ENCODE peak calls at places on chromosomes 1 and 21, in seven cellular contexts. J is OCI-LY7, Y is Panc1, W is AG04450, I is IMR-90, S is brain microvascular endothelial cell, G is fibroblast of lung. B is an unnamed sample.

GRCh38 chr1:10939654-10940450 is 72.6 kb upstream of the TARDBP start:
- DNase-seq in Y (no peak), S (no peak), W (no peak), G (peak; percentile 27), I (peak; percentile 5), J (peak; percentile 74), B (no peak)

GRCh38 chr1:93140106-93140505 is 40.1 kb downstream of the TMED5 start:
- DNase-seq in Y (no peak), J (no peak), I (peak; percentile 24), S (peak; percentile 9), W (no peak), G (no peak), B (no peak)

GRCh38 chr1:94828251-94828650 is 8.1 kb downstream of the SLC44A3 start:
- DNase-seq in Y (no peak), J (no peak), I (no peak), G (no peak), S (no peak), W (no peak), B (no peak)

GRCh38 chr1:110176299-110176956 is 26.1 kb downstream of the SLC6A17 start:
- DNase-seq in I (no peak), S (no peak), Y (no peak), W (no peak), G (no peak), J (no peak), B (peak; percentile 34)

GRCh38 chr1:2345297-2346075 is 45.9 kb downstream of the MORN1 start:
- DNase-seq in Y (no peak), S (no peak), G (no peak), J (no peak), I (no peak), W (no peak), B (no peak)

GRCh38 chr21:16363563-16363962 is 633.8 kb downstream of the USP25 start:
- DNase-seq in S (no peak), J (no peak), W (no peak), Y (no peak), I (no peak), G (no peak), B (peak; percentile 34)

GRCh38 chr1:31955917-31956736 is 18.0 kb upstream of the PTP4A2 start:
- DNase-seq in J (no peak), Y (no peak), W (peak; percentile 98), S (peak; percentile 100), G (peak; percentile 100), I (peak; percentile 100), B (peak; percentile 69)

GRCh38 chr1:1136547-1137230 is 20.8 kb upstream of the C1orf159 start:
- DNase-seq in S (no peak), W (no peak), I (no peak), G (no peak), J (peak; percentile 54), Y (no peak), B (no peak)

GRCh38 chr1:58249729-58250586 is 296.6 kb downstream of the OMA1 start:
- DNase-seq in Y (no peak), G (peak; percentile 34), J (no peak), S (peak; percentile 38), I (peak; percentile 11), W (no peak), B (peak; percentile 68)

GRCh38 chr1:26044971-26045711 is 777 bp downstream of the SLC30A2 start:
- DNase-seq in W (no peak), S (no peak), I (no peak), J (no peak), G (no peak), Y (no peak), B (no peak)

GRCh38 chr1:179241716-179242115 is 12.2 kb upstream of the ABL2 start:
- DNase-seq in J (no peak), S (no peak), G (no peak), W (no peak), I (no peak), Y (no peak), B (no peak)

GRCh38 chr1:203217668-203218067 is 11.8 kb downstream of the CHIT1 start:
- DNase-seq in S (no peak), J (no peak), Y (no peak), W (no peak), G (no peak), I (no peak), B (no peak)
- H3K27ac ChIP-seq in S (no peak overlapping the region), J (no peak overlapping the region), Y (no peak overlapping the region), W (no peak overlapping the region), G (no peak overlapping the region), I (no peak overlapping the region), B (no peak overlapping the region)

DNA sequence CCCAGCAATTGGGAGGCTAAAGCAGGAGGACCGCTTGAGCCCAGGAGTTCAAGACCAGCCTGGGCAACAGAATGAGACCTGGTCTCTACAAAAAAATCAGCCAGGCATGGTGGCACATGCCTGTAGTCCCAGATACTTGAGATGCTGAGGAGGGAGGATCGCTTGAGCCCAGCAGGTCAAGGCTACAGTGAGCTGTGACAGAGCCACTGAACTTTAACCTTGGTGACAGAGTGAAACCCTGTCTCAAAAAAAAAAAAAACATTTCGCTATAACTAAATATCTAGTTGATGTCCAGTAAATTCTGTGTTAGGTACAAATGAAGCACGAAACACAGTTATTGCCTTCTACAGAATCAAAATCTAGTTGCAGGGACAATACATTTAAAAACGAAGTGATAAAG is 95.7 kb upstream of the HP1BP3 start:
- DNase-seq in I (no peak), J (no peak), Y (no peak), W (no peak), S (no peak), G (no peak), B (no peak)
- H3K27ac ChIP-seq in I (no peak overlapping the region), J (no peak overlapping the region), Y (no peak overlapping the region), W (no peak overlapping the region), S (no peak overlapping the region), G (no peak overlapping the region), B (no peak overlapping the region)

GRCh38 chr1:112464501-112464900 is 44.3 kb upstream of the WNT2B start:
- DNase-seq in S (no peak), W (no peak), G (no peak), I (no peak), Y (no peak), J (no peak), B (no peak)

GRCh38 chr1:112465122-112465521 is 43.6 kb upstream of the WNT2B start:
- DNase-seq in G (peak; percentile 31), Y (no peak), S (peak; percentile 56), I (peak; percentile 64), J (no peak), W (no peak), B (no peak)

GRCh38 chr1:112461200-112461871 is 47.4 kb upstream of the WNT2B start:
- DNase-seq in I (no peak), S (no peak), W (no peak), G (no peak), J (no peak), Y (no peak), B (no peak)

GRCh38 chr1:112460672-112461071 is 48.1 kb upstream of the WNT2B start:
- DNase-seq in W (no peak), J (no peak), G (peak; percentile 51), I (peak; percentile 47), S (peak; percentile 36), Y (no peak), B (peak; percentile 28)

DNA sequence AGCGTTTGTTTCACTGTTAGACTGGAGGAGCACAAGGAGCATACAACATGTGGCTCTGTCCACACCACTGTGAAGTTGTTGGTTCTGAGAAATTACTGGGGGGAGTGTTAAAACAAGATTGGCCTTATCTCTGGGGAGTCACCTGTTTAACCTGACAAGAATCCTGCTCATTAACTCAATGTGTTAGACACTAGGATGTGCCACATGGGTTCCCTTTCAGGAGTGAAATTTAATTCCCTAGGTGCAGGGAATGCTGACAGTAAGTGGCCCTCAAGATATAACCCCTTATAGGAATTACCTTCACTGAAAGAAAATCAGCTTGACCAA is 45.8 kb upstream of the WNT2B start:
- DNase-seq in Y (no peak), S (no peak), G (no peak), J (no peak), W (no peak), I (no peak), B (no peak)
- H3K27ac ChIP-seq in Y (no peak overlapping the region), S (no peak overlapping the region), G (no peak overlapping the region), J (no peak overlapping the region), W (no peak overlapping the region), I (no peak overlapping the region), B (no peak overlapping the region)

DNA sequence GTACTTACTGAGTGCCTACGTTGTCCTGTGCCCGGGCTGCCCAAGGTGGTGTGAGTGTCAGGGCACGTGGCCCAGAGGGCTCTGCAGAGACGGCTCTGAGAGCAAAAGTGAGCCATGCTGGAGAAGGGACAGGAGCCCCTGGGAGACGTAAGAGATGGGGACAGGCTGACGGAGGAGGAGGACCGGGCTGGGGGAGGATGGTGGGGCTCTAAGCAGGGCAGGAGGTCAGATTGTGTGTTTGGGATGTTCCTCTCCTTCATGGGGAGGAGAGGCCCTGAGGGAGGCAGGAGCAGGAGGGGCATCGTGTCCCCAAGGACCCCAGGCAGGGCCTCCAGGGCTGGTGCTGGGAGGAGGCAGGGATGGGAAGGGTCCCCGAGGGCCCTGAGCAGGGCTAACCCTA is 158.9 kb downstream of the PCBP3 start:
- DNase-seq in S (no peak), I (no peak), W (no peak), J (no peak), Y (no peak), G (no peak), B (no peak)
- H3K27ac ChIP-seq in S (no peak overlapping the region), I (no peak overlapping the region), W (no peak overlapping the region), J (no peak overlapping the region), Y (no peak overlapping the region), G (no peak overlapping the region), B (no peak overlapping the region)

GRCh38 chr1:87644033-87644432 is 315.4 kb downstream of the LMO4 start:
- DNase-seq in I (peak; percentile 3), J (no peak), W (no peak), G (no peak), Y (no peak), S (no peak), B (peak; percentile 6)

GRCh38 chr1:87647436-87648177 is 318.9 kb downstream of the LMO4 start:
- DNase-seq in J (no peak), W (no peak), G (no peak), Y (no peak), I (peak; percentile 23), S (no peak), B (no peak)

GRCh38 chr1:87641996-87642395 is 313.3 kb downstream of the LMO4 start:
- DNase-seq in G (no peak), I (no peak), J (no peak), S (no peak), W (no peak), Y (no peak), B (no peak)

GRCh38 chr1:87642581-87643129 is 314.0 kb downstream of the LMO4 start:
- DNase-seq in S (no peak), I (peak; percentile 12), J (no peak), Y (no peak), W (no peak), G (no peak), B (peak; percentile 61)

DNA sequence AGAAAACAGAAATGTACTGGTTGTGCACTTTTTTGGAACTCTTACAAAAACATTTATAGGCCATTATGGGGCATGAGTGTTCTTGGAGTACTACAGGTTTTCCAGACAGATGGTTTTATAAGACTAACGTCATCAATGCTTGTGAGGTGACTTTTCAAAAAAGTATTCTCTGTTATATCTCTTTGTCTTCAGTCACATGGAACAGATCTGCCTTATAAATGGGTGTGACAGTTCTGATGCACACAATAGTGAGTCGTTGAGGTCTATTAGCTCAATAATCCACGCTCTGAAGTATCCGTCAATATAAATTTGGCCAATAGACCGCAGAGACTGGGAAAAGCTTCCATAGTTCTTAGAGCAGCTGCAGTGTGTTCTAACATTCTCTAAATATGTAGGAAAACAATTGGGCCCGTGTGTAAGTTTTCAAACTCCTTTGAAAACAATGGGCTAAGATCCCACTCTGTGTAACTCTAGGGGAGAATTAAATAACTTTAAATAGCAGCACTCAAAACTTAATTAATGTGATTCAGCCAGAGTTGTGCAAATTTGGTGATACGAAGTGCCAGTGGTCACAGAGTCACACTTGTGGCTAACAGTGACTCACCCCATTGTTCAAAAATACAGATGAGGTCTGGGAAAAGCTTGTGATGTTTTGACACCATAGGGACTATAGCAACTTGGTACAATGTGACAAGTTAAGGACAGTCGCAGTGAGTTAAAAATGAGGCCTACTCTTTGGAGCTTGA is 316.0 kb downstream of the LMO4 start:
- DNase-seq in J (no peak), Y (no peak), I (peak; percentile 71), S (peak; percentile 15), W (no peak), G (peak; percentile 42), B (no peak)
- H3K27ac ChIP-seq in J (no peak overlapping the region), Y (no peak overlapping the region), I (no peak overlapping the region), S (no peak overlapping the region), W (no peak overlapping the region), G (no peak overlapping the region), B (peak overlapping the region; percentile 27)